ENCODE peak calls at places on chromosomes 5 and 9, in eight cellular contexts. P, F, Z, B, C, I, A and S are unnamed samples.

GRCh38 chr5:135829681-135830383 is 4.6 kb upstream of the SLC25A48 start:
- DNase-seq in I (peak), A (peak), P (peak), B (peak), C (peak), F (peak), Z (peak), S (peak)

GRCh38 chr9:96604005-96604320 is 15.7 kb downstream of the CDC14B start:
- DNase-seq in Z (no peak), C (peak), I (no peak), F (peak), B (peak), A (no peak), P (no peak), S (peak)

GRCh38 chr5:24492231-24492630 is 152.5 kb downstream of the CDH10 start:
- DNase-seq in I (no peak), C (no peak), B (no peak), F (no peak), A (no peak), Z (no peak), P (no peak), S (no peak)

GRCh38 chr5:66807743-66808142 is 211.6 kb downstream of the MAST4 start:
- DNase-seq in F (peak), I (no peak), Z (no peak), P (no peak), A (peak), B (peak), C (peak), S (peak)

GRCh38 chr9:113154471-113154870 is 3.7 kb downstream of the SLC31A2 start:
- DNase-seq in P (no peak), C (no peak), Z (no peak), B (peak), F (no peak), I (no peak), A (peak), S (peak)

GRCh38 chr9:38214441-38214840 is 145.4 kb upstream of the SHB start:
- DNase-seq in Z (no peak), F (no peak), B (no peak), I (no peak), P (no peak), A (no peak), C (no peak), S (no peak)

GRCh38 chr9:121226186-121226585 is 24.5 kb upstream of the RAB14 start:
- DNase-seq in A (peak), C (no peak), F (no peak), Z (no peak), B (peak), P (no peak), I (no peak), S (no peak)

GRCh38 chr9:120710110-120710981 is 3.9 kb downstream of the MEGF9 start:
- DNase-seq in A (peak), P (no peak), F (no peak), C (peak), I (no peak), B (peak), Z (peak), S (peak)

GRCh38 chr5:33936004-33936380 is 194 bp upstream of the RXFP3 start:
- DNase-seq in F (no peak), P (peak), A (no peak), I (peak), C (peak), Z (peak), B (peak), S (peak)

GRCh38 chr9:114216081-114216480 is 60.7 kb downstream of the COL27A1 start:
- DNase-seq in I (peak), A (no peak), Z (no peak), B (no peak), P (no peak), C (peak), F (no peak), S (peak)

GRCh38 chr9:2657427-2657826 is 35.8 kb downstream of the VLDLR start:
- DNase-seq in F (no peak), C (no peak), A (no peak), Z (no peak), I (no peak), P (no peak), B (no peak), S (no peak)

GRCh38 chr5:6737043-6737941 is 24.1 kb downstream of the TENT4A start:
- DNase-seq in B (no peak), F (no peak), C (no peak), Z (no peak), A (no peak), P (no peak), I (no peak), S (no peak)

GRCh38 chr9:89730715-89731114 is 125.9 kb downstream of the GADD45G start:
- DNase-seq in I (peak), B (no peak), Z (peak), P (no peak), C (no peak), F (no peak), A (no peak), S (no peak)

GRCh38 chr9:112130347-112130746 is 44.8 kb downstream of the SUSD1 start:
- DNase-seq in A (no peak), F (no peak), P (no peak), C (no peak), I (no peak), Z (no peak), B (no peak), S (no peak)

GRCh38 chr5:107519900-107520354 is 150.8 kb downstream of the EFNA5 start:
- DNase-seq in B (peak), I (no peak), Z (no peak), A (no peak), C (no peak), F (no peak), P (no peak), S (peak)

GRCh38 chr9:72089461-72090130 is 29.2 kb upstream of the C9orf57 start:
- DNase-seq in C (no peak), B (no peak), A (no peak), I (no peak), F (no peak), Z (no peak), P (no peak), S (no peak)

GRCh38 chr5:177113566-177114424 is 19.8 kb upstream of the NSD1 start:
- DNase-seq in C (peak), B (peak), F (peak), A (peak), Z (peak), I (peak), P (peak), S (peak)